ENCODE peak calls at places on chromosomes 11 and 22, in eight cellular contexts. Z is esophagus squamous epithelium, F is prostate gland, W is right lobe of liver, B is adrenal gland, S is endothelial cell of umbilical vein, P is body of pancreas, T is heart left ventricle. X is an unnamed sample.

GRCh38 chr22:45144928-45145327 is 18.8 kb upstream of the NUP50 start:
- DNase-seq in Z (no peak), F (no peak), W (no peak), B (no peak), S (no peak), P (no peak), T (no peak), X (no peak)

GRCh38 chr22:44701187-44701586 is 817 bp upstream of the PRR5 start:
- DNase-seq in Z (no peak), F (no peak), W (no peak), B (no peak), S (no peak), P (no peak), T (no peak), X (no peak)

GRCh38 chr11:18383388-18384156 is 10.8 kb upstream of the LDHA start:
- DNase-seq in Z (no peak), F (peak; percentile 49), W (peak; percentile 35), B (peak; percentile 96), S (peak; percentile 71), P (peak; percentile 85), T (peak; percentile 92), X (peak; percentile 76)

GRCh38 chr11:124276081-124276480 is 19.9 kb downstream of the OR8G5 start:
- DNase-seq in Z (no peak), F (no peak), W (no peak), B (no peak), S (peak; percentile 80), P (no peak), T (no peak), X (no peak)

GRCh38 chr11:84673753-84674152 is 953.4 kb downstream of the DLG2 start:
- DNase-seq in Z (no peak), F (no peak), W (no peak), B (no peak), S (no peak), P (no peak), T (no peak), X (no peak)

GRCh38 chr11:57426439-57426753 is 525 bp downstream of the SLC43A3 start:
- DNase-seq in Z (no peak), F (no peak), W (no peak), B (no peak), S (no peak), P (peak; percentile 16), T (no peak), X (no peak)

GRCh38 chr11:16000065-16000464 is 356.3 kb downstream of the SOX6 start:
- DNase-seq in Z (no peak), F (no peak), W (no peak), B (no peak), S (peak; percentile 26), P (no peak), T (no peak), X (no peak)

GRCh38 chr11:44623321-44623715 is 57.9 kb downstream of the CD82 start:
- DNase-seq in Z (no peak), F (peak; percentile 3), W (no peak), B (peak; percentile 20), S (peak; percentile 77), P (no peak), T (no peak), X (no peak)

GRCh38 chr11:61769169-61769920 is 16.9 kb downstream of the MYRF start:
- DNase-seq in Z (no peak), F (no peak), W (no peak), B (no peak), S (no peak), P (peak; percentile 55), T (no peak), X (peak; percentile 71)

GRCh38 chr11:28621648-28622215 is 513.5 kb downstream of the METTL15 start:
- DNase-seq in Z (no peak), F (no peak), W (no peak), B (peak; percentile 29), S (peak; percentile 52), P (no peak), T (no peak), X (peak; percentile 15)

GRCh38 chr22:34055525-34056200 is 135.4 kb upstream of the LARGE1 start:
- DNase-seq in Z (no peak), F (no peak), W (no peak), B (no peak), S (no peak), P (no peak), T (no peak), X (peak; percentile 1)

GRCh38 chr11:67366546-67366945 is 6.9 kb downstream of the CLCF1 start:
- DNase-seq in Z (no peak), F (no peak), W (no peak), B (no peak), S (no peak), P (no peak), T (no peak), X (no peak)

GRCh38 chr11:57316017-57316416 is 8.7 kb downstream of the TNKS1BP1 start:
- DNase-seq in Z (no peak), F (no peak), W (no peak), B (peak; percentile 61), S (no peak), P (no peak), T (no peak), X (no peak)

GRCh38 chr11:122187373-122188165 is 71.6 kb upstream of the BLID start:
- DNase-seq in Z (no peak), F (no peak), W (no peak), B (no peak), S (no peak), P (no peak), T (no peak), X (no peak)

GRCh38 chr11:83287631-83288030 is 1.5 kb upstream of the CCDC90B start:
- DNase-seq in Z (no peak), F (no peak), W (no peak), B (no peak), S (no peak), P (no peak), T (no peak), X (no peak)

GRCh38 chr22:37636949-37637273 is 2.6 kb upstream of the SH3BP1 start:
- DNase-seq in Z (no peak), F (no peak), W (no peak), B (no peak), S (no peak), P (no peak), T (no peak), X (no peak)

GRCh38 chr22:37636186-37636948 is 3.1 kb upstream of the SH3BP1 start:
- DNase-seq in Z (no peak), F (no peak), W (no peak), B (no peak), S (no peak), P (no peak), T (no peak), X (no peak)

GRCh38 chr22:37639771-37640590 is 512 bp downstream of the SH3BP1 start:
- DNase-seq in Z (no peak), F (no peak), W (peak; percentile 35), B (no peak), S (no peak), P (peak; percentile 17), T (no peak), X (no peak)

GRCh38 chr22:37639070-37639760 is at the start of gene SH3BP1:
- DNase-seq in Z (no peak), F (no peak), W (peak; percentile 54), B (peak; percentile 44), S (no peak), P (peak; percentile 63), T (peak; percentile 60), X (no peak)

DNA sequence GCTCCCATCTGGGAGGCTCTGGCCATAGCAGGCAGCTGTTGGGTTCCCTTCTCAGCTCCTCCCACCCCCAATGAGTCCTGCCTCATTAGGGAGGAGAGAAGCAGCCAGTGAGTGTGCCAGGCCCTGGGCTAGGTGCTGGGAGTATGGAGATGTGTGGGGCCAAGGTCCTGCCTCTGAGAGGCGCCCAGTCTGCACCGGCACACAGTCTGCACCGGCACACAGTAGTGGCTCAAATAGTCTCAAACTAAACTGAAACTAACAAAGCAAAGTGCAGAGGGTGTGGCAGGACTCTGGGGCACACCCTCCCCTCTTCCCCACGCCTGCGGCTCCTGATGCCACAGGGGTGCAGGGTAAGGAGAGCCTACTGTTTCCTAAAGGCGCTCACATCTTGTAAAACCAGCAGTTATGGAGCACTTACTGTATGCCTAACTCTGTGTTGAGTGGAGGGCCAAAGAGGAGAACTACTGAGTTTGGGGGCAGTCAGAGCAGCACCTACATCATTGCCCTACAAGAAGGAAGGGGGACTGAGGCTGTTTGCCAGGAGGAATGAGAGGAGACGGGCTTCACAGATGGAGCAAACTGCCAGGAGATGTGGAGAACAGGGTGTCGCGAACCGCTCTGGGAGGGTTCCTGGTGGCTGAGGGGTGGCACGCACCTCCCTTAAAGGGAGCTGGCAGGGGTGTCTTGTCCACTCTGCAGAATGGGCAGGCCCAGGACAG is 959 bp upstream of the SH3BP1 start:
- DNase-seq in Z (no peak), F (no peak), W (no peak), B (no peak), S (no peak), P (no peak), T (no peak), X (no peak)
- TF ChIP-seq POLR2A in Z (no peak), F (no peak), W (no peak), B (no peak), S (no peak), P (no peak), T (no peak), X (no peak)

GRCh38 chr11:12377824-12378593 is 638 bp downstream of the PARVA start:
- DNase-seq in Z (no peak), F (peak; percentile 58), W (peak; percentile 81), B (peak; percentile 90), S (peak; percentile 69), P (peak; percentile 84), T (peak; percentile 85), X (peak; percentile 69)
- TF ChIP-seq POLR2A in Z (no peak), F (no peak), W (peak; percentile 78), B (peak; percentile 72), S (no peak), P (no peak), T (no peak), X (no peak)

GRCh38 chr22:20019661-20020532 is 1.0 kb upstream of the TANGO2 start:
- DNase-seq in Z (no peak), F (no peak), W (no peak), B (no peak), S (no peak), P (no peak), T (peak; percentile 24), X (no peak)

GRCh38 chr22:20023214-20023613 is 2.3 kb downstream of the TANGO2 start:
- DNase-seq in Z (no peak), F (no peak), W (no peak), B (no peak), S (no peak), P (no peak), T (no peak), X (no peak)

GRCh38 chr22:20022231-20023069 is 1.5 kb downstream of the TANGO2 start:
- DNase-seq in Z (no peak), F (no peak), W (no peak), B (no peak), S (no peak), P (no peak), T (peak; percentile 47), X (no peak)

GRCh38 chr22:20020533-20021195 is at the start of gene TANGO2:
- DNase-seq in Z (no peak), F (peak; percentile 92), W (peak; percentile 95), B (peak; percentile 95), S (peak; percentile 88), P (peak; percentile 93), T (peak; percentile 93), X (peak; percentile 86)

GRCh38 chr22:20021196-20022181 is 579 bp downstream of the TANGO2 start:
- DNase-seq in Z (no peak), F (peak; percentile 52), W (peak; percentile 83), B (peak; percentile 94), S (peak; percentile 42), P (peak; percentile 78), T (peak; percentile 89), X (no peak)
- TF ChIP-seq POLR2A in Z (no peak), F (no peak), W (peak; percentile 28), B (peak; percentile 71), S (no peak), P (peak; percentile 34), T (peak; percentile 70), X (no peak)

GRCh38 chr11:315051-315481 is 1.2 kb downstream of the IFITM1 start:
- DNase-seq in Z (no peak), F (no peak), W (no peak), B (no peak), S (no peak), P (no peak), T (no peak), X (no peak)
- TF ChIP-seq POLR2A in Z (no peak), F (no peak), W (peak; percentile 47), B (no peak), S (no peak), P (no peak), T (no peak), X (no peak)

X was measured in H54.